ENCODE peak calls at places on chromosome 18, in six cellular contexts. P is GM23248, X is left ventricle myocardium inferior, H is NCI-H1930, M is fibroblast of pulmonary artery, G is kidney epithelial cell. N is an unnamed sample.

GRCh38 chr18:48300463-48300961 is 108.7 kb downstream of the ZBTB7C start:
- DNase-seq in H (no peak), X (peak; percentile 42), M (no peak), G (no peak), P (no peak), N (no peak)

GRCh38 chr18:2627821-2628276 is 27.7 kb upstream of the SMCHD1 start:
- DNase-seq in P (peak; percentile 67), X (no peak), G (peak; percentile 31), M (no peak), H (no peak), N (no peak)

GRCh38 chr18:32937007-32937540 is 164.3 kb upstream of the KLHL14 start:
- DNase-seq in M (no peak), P (no peak), X (no peak), G (no peak), H (no peak), N (no peak)

GRCh38 chr18:66495844-66496243 is 108.0 kb downstream of the CDH19 start:
- DNase-seq in H (peak; percentile 41), X (peak; percentile 33), G (peak; percentile 9), M (peak; percentile 30), P (no peak), N (peak; percentile 21)

GRCh38 chr18:68215931-68216330 is 499.0 kb downstream of the TMX3 start:
- DNase-seq in M (peak; percentile 55), H (no peak), G (no peak), P (peak; percentile 89), X (no peak), N (no peak)

GRCh38 chr18:22470511-22471181 is 52.9 kb upstream of the CTAGE1 start:
- DNase-seq in H (no peak), G (no peak), M (peak; percentile 86), P (peak; percentile 23), X (peak; percentile 42), N (no peak)

GRCh38 chr18:79385749-79386341 is 9.9 kb upstream of the NFATC1 start:
- DNase-seq in X (no peak), H (no peak), M (no peak), P (no peak), G (no peak), N (no peak)

GRCh38 chr18:24118750-24119577 is 19.9 kb upstream of the CABYR start:
- DNase-seq in H (peak; percentile 61), M (peak; percentile 85), P (peak; percentile 79), G (peak; percentile 12), X (peak; percentile 57), N (peak; percentile 59)

GRCh38 chr18:68507781-68508180 is 207.1 kb downstream of the TMX3 start:
- DNase-seq in H (no peak), P (peak; percentile 44), M (peak; percentile 20), G (no peak), X (no peak), N (no peak)

GRCh38 chr18:68436485-68436884 is 278.4 kb downstream of the TMX3 start:
- DNase-seq in G (no peak), X (no peak), H (no peak), M (peak; percentile 86), P (peak; percentile 82), N (no peak)

GRCh38 chr18:4256786-4257417 is 198.2 kb downstream of the DLGAP1 start:
- DNase-seq in X (no peak), G (no peak), M (no peak), P (no peak), H (no peak), N (no peak)

GRCh38 chr18:70422061-70422965 is 133.5 kb downstream of the SOCS6 start:
- DNase-seq in G (peak; percentile 88), X (peak; percentile 64), M (peak; percentile 94), P (peak; percentile 93), H (no peak), N (no peak)

GRCh38 chr18:50038448-50038847 is 156.5 kb downstream of the MYO5B start:
- DNase-seq in X (no peak), H (no peak), M (peak; percentile 29), G (no peak), P (no peak), N (no peak)

GRCh38 chr18:37248281-37248680 is 317.3 kb downstream of the CELF4 start:
- DNase-seq in H (no peak), P (no peak), X (no peak), M (no peak), G (no peak), N (no peak)

GRCh38 chr18:63909870-63910269 is 2.1 kb downstream of the SERPINB10 start:
- DNase-seq in X (no peak), G (no peak), P (no peak), H (no peak), M (no peak), N (no peak)

GRCh38 chr18:23487738-23488625 is 15.3 kb upstream of the RMC1 start:
- DNase-seq in P (peak; percentile 23), H (no peak), G (no peak), X (no peak), M (no peak), N (no peak)